ENCODE peak calls at places on chromosome 15, in nine cellular contexts. J is RKO; U is HEK293T; Q is stimulated activated CD8-positive, alpha-beta memory T cell treated with anti-CD3 and anti-CD28 coated beads, Interleukin-4, amount 100 ng/mL, for 24 hours; S is GM10248; M is GM23338; L is hippocampal formation; G is KBM-7; B is stimulated activated CD4-positive, alpha-beta T cell treated with anti-CD3 and anti-CD28 coated beads, Interleukin-15, amount 100 ng/mL, for 1 hour. A is an unnamed sample.
A peak's percentile ranks its signal among the peaks of the same experiment; 100 is the strongest.

GRCh38 chr15:25777047-25777446 is 86.1 kb downstream of the ATP10A start:
- DNase-seq in J (no peak), U (no peak), Q (no peak), S (no peak), M (no peak), L (no peak), G (no peak), B (no peak), A (no peak)

GRCh38 chr15:63434567-63435219 is 53.0 kb upstream of the CA12 start:
- DNase-seq in J (no peak), U (no peak), Q (no peak), S (no peak), M (no peak), L (no peak), G (no peak), B (no peak), A (no peak)

GRCh38 chr15:69595009-69595825 is 142.6 kb downstream of the RPLP1 start:
- DNase-seq in J (no peak), U (no peak), Q (no peak), S (no peak), M (no peak), L (no peak), G (no peak), B (no peak), A (no peak)

GRCh38 chr15:70535955-70536338 is 227.4 kb downstream of the UACA start:
- DNase-seq in J (no peak), U (no peak), Q (no peak), S (no peak), M (no peak), L (no peak), G (no peak), B (no peak), A (no peak)

GRCh38 chr15:64249406-64249805 is 86.6 kb upstream of the PPIB start:
- DNase-seq in J (no peak), U (no peak), Q (no peak), S (no peak), M (no peak), L (no peak), G (no peak), B (no peak), A (no peak)

GRCh38 chr15:71054286-71054952 is 60.9 kb upstream of the THSD4 start:
- DNase-seq in J (no peak), U (no peak), Q (no peak), S (no peak), M (no peak), L (no peak), G (no peak), B (no peak), A (no peak)

GRCh38 chr15:65105038-65105437 is 10.0 kb downstream of the UBAP1L start:
- DNase-seq in J (no peak), U (no peak), Q (no peak), S (no peak), M (no peak), L (no peak), G (no peak), B (no peak), A (no peak)

GRCh38 chr15:47331796-47332480 is 385.4 kb upstream of the SEMA6D start:
- DNase-seq in J (no peak), U (no peak), Q (no peak), S (no peak), M (no peak), L (no peak), G (no peak), B (no peak), A (no peak)

GRCh38 chr15:77611767-77612166 is 20.9 kb downstream of the LINGO1 start:
- DNase-seq in J (no peak), U (no peak), Q (no peak), S (no peak), M (no peak), L (no peak), G (peak; percentile 77), B (no peak), A (peak; percentile 70)

GRCh38 chr15:70156781-70157261 is 59.1 kb upstream of the TLE3 start:
- DNase-seq in J (no peak), U (no peak), Q (no peak), S (no peak), M (no peak), L (no peak), G (no peak), B (no peak), A (no peak)

GRCh38 chr15:99123706-99124451 is 19.0 kb downstream of the SYNM start:
- DNase-seq in J (peak; percentile 91), U (peak; percentile 73), Q (no peak), S (no peak), M (peak; percentile 47), L (peak; percentile 81), G (peak; percentile 77), B (no peak), A (no peak)